ENCODE peak calls at places on chromosomes 2 and 18, in ten cellular contexts. K, E, C, H, B, S, R, X, Z and A are unnamed samples.

GRCh38 chr2:224925822-224926124 is 116.5 kb downstream of the DOCK10 start:
- DNase-seq in R (no peak), S (no peak), Z (no peak), X (peak), C (no peak), K (peak), B (no peak), H (no peak), E (peak), A (no peak)

GRCh38 chr2:221570321-221571107 is 1.6 kb downstream of the EPHA4 start:
- DNase-seq in E (peak), H (peak), Z (no peak), C (peak), S (peak), B (no peak), R (peak), K (no peak), X (peak), A (no peak)

GRCh38 chr2:231689509-231689893 is 18.8 kb upstream of the PTMA start:
- DNase-seq in H (peak), C (no peak), S (no peak), Z (no peak), K (no peak), X (no peak), B (no peak), R (no peak), E (no peak), A (no peak)

GRCh38 chr18:37525302-37525585 is 40.4 kb downstream of the CELF4 start:
- DNase-seq in B (no peak), K (no peak), X (no peak), R (no peak), H (no peak), C (no peak), Z (no peak), S (no peak), E (no peak), A (no peak)

GRCh38 chr18:58674159-58674558 is 2.9 kb downstream of the MALT1 start:
- DNase-seq in C (no peak), S (no peak), H (no peak), X (no peak), K (no peak), E (no peak), B (no peak), R (no peak), Z (no peak), A (no peak)

GRCh38 chr2:200687938-200688920 is 102.4 kb downstream of the AOX1 start:
- DNase-seq in B (no peak), S (no peak), E (no peak), K (no peak), Z (no peak), R (no peak), C (no peak), X (no peak), H (no peak), A (no peak)

GRCh38 chr2:71402427-71402826 is 50.9 kb upstream of the DYSF start:
- DNase-seq in X (no peak), Z (no peak), E (no peak), H (no peak), S (no peak), R (no peak), B (no peak), K (no peak), C (no peak), A (no peak)

GRCh38 chr18:28095631-28096030 is 81.3 kb downstream of the CDH2 start:
- DNase-seq in R (no peak), C (no peak), Z (no peak), H (no peak), B (no peak), X (no peak), K (no peak), S (no peak), E (peak), A (no peak)

GRCh38 chr2:241036397-241036963 is 38.1 kb downstream of the SNED1 start:
- DNase-seq in H (peak), S (no peak), E (peak), B (peak), C (no peak), K (no peak), X (peak), R (no peak), Z (peak), A (no peak)

GRCh38 chr2:149738771-149739170 is 151.2 kb upstream of the MMADHC start:
- DNase-seq in B (no peak), H (no peak), R (no peak), X (peak), E (no peak), C (no peak), K (peak), Z (no peak), S (no peak), A (no peak)

GRCh38 chr2:148978026-148978685 is 60.3 kb upstream of the LYPD6B start:
- DNase-seq in B (no peak), K (no peak), X (no peak), C (no peak), E (no peak), S (no peak), H (peak), R (no peak), Z (no peak), A (no peak)

GRCh38 chr18:52200406-52200805 is 139.6 kb upstream of the DCC start:
- DNase-seq in B (no peak), E (peak), H (no peak), R (no peak), S (no peak), Z (peak), C (no peak), K (no peak), X (no peak), A (no peak)

GRCh38 chr2:120669121-120669952 is 66.3 kb upstream of the GLI2 start:
- DNase-seq in K (no peak), B (no peak), H (peak), X (no peak), Z (no peak), S (no peak), C (no peak), R (peak), E (peak), A (peak)

GRCh38 chr2:29223851-29224692 is 108.9 kb downstream of the CLIP4 start:
- DNase-seq in Z (peak), K (peak), E (peak), B (peak), R (peak), X (peak), H (no peak), C (peak), S (no peak), A (peak)

GRCh38 chr2:119377973-119378305 is 11.2 kb downstream of the DBI start:
- DNase-seq in C (no peak), R (no peak), K (no peak), X (no peak), E (no peak), S (no peak), Z (no peak), H (peak), B (no peak), A (no peak)

GRCh38 chr18:9700261-9700796 is 7.8 kb upstream of the RAB31 start:
- DNase-seq in R (peak), Z (no peak), H (peak), S (no peak), K (no peak), E (no peak), X (no peak), C (peak), B (no peak), A (no peak)

GRCh38 chr2:235669983-235670962 is 176.4 kb downstream of the AGAP1 start:
- DNase-seq in K (peak), R (peak), E (peak), B (peak), S (peak), X (peak), H (peak), C (peak), Z (peak), A (peak)
- TF ChIP-seq CTCF in K (peak), R (peak), E (peak), B (peak), S (peak), X (peak), H (peak), C (peak), Z (peak), A (peak)

GRCh38 chr2:1136071-1136470 is 185.4 kb downstream of the SNTG2 start:
- DNase-seq in R (no peak), K (no peak), S (no peak), Z (no peak), X (no peak), C (no peak), B (no peak), H (peak), E (no peak), A (no peak)
- TF ChIP-seq CTCF in R (no peak), K (peak), S (no peak), Z (no peak), X (peak), C (peak), B (no peak), H (peak), E (no peak), A (peak)

GRCh38 chr18:67463829-67464228 is 52.7 kb downstream of the DSEL start:
- DNase-seq in E (peak), K (no peak), H (peak), Z (no peak), R (peak), S (no peak), B (no peak), C (no peak), X (no peak), A (no peak)
- TF ChIP-seq CTCF in E (peak), K (peak), H (peak), Z (no peak), R (peak), S (no peak), B (no peak), C (peak), X (peak), A (peak)

GRCh38 chr2:10042301-10043161 is 819 bp upstream of the KLF11 start:
- DNase-seq in B (peak), K (peak), C (peak), Z (no peak), S (peak), R (peak), H (peak), E (peak), X (peak), A (no peak)
- TF ChIP-seq CTCF in B (peak), K (peak), C (peak), Z (no peak), S (peak), R (no peak), H (peak), E (no peak), X (no peak), A (no peak)

DNA sequence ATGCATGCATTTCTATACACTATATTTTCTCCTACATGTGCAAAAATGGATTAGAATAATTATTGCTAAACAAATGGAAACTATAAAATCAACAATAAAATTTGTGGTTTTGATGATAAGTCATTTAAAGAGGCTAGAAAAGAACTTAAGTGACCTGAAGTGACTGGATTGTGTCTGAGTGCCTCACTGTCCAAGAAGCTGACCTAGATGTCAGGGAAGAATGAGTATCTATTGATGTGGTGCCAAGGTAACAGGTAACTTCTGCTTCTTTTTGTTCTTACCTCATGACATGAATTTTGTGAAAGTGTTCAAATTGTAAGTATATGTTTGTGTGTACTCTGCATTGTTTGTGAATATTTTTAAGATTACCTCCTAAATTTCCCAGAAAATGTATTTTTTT is 1623.9 kb upstream of the ACVR2A start:
- DNase-seq in H (no peak), K (no peak), S (no peak), X (no peak), C (no peak), B (no peak), Z (no peak), R (no peak), E (no peak), A (no peak)
- TF ChIP-seq CTCF in H (no peak), K (no peak), S (no peak), X (no peak), C (no peak), B (no peak), Z (no peak), R (no peak), E (no peak), A (no peak)

GRCh38 chr2:238286987-238287386 is 1.4 kb downstream of the PER2 start:
- DNase-seq in E (no peak), H (no peak), B (no peak), Z (no peak), K (no peak), S (no peak), X (peak), R (no peak), C (no peak), A (no peak)

GRCh38 chr2:238284802-238285515 is 3.5 kb downstream of the PER2 start:
- DNase-seq in E (no peak), X (no peak), K (no peak), R (no peak), C (no peak), H (no peak), B (no peak), S (no peak), Z (no peak), A (no peak)

GRCh38 chr2:238286095-238286494 is 2.3 kb downstream of the PER2 start:
- DNase-seq in B (no peak), Z (no peak), X (no peak), C (no peak), E (no peak), R (no peak), H (no peak), S (no peak), K (no peak), A (no peak)

GRCh38 chr2:238286551-238286950 is 1.9 kb downstream of the PER2 start:
- DNase-seq in K (peak), X (peak), B (peak), C (peak), H (no peak), S (peak), Z (peak), R (no peak), E (peak), A (peak)

GRCh38 chr2:238285653-238286082 is 2.7 kb downstream of the PER2 start:
- DNase-seq in K (peak), R (no peak), H (peak), S (peak), E (peak), B (peak), Z (peak), X (peak), C (peak), A (peak)
- TF ChIP-seq CTCF in K (no peak), R (no peak), H (no peak), S (no peak), E (no peak), B (no peak), Z (no peak), X (no peak), C (no peak), A (no peak)